ENCODE peak calls at places on chromosomes 6 and 20, in nine cellular contexts. Q is fibroblast of mammary gland; H is NCI-H1930; X is cerebellar cortex; K is psoas muscle; B is activated naive CD4-positive, alpha-beta T cell; E is posterior cingulate gyrus; D is fibroblast of lung; O is GM03348. F is an unnamed sample.

GRCh38 chr6:136334853-136335252 is 45.2 kb upstream of the BCLAF1 start:
- DNase-seq in E (peak; percentile 19), D (no peak), K (no peak), B (no peak), Q (no peak), O (no peak), H (no peak), X (no peak), F (no peak)

GRCh38 chr6:107337342-107337741 is 122.0 kb downstream of the PDSS2 start:
- DNase-seq in X (no peak), D (no peak), B (no peak), K (no peak), Q (no peak), E (no peak), O (no peak), H (no peak), F (no peak)

GRCh38 chr6:114524081-114524480 is 181.3 kb upstream of the HS3ST5 start:
- DNase-seq in X (no peak), H (no peak), Q (no peak), E (no peak), D (no peak), B (no peak), K (no peak), O (no peak), F (no peak)

GRCh38 chr6:33073431-33073871 is at the start of gene HLA-DPA1:
- DNase-seq in D (no peak), H (no peak), K (no peak), O (peak; percentile 80), E (no peak), Q (peak; percentile 12), X (peak; percentile 90), B (no peak), F (peak; percentile 8)

GRCh38 chr6:84426002-84426705 is 198.7 kb upstream of the CEP162 start:
- DNase-seq in X (no peak), Q (no peak), K (no peak), O (no peak), B (no peak), E (no peak), H (no peak), D (no peak), F (no peak)

GRCh38 chr20:12358006-12358654 is 440.4 kb downstream of the BTBD3 start:
- DNase-seq in E (no peak), X (no peak), Q (peak; percentile 15), H (no peak), K (no peak), B (no peak), O (no peak), D (no peak), F (no peak)

GRCh38 chr6:144936764-144937163 is 651.6 kb downstream of the UTRN start:
- DNase-seq in O (peak; percentile 15), D (peak; percentile 49), X (no peak), K (no peak), B (no peak), E (no peak), H (no peak), Q (peak; percentile 50), F (no peak)

GRCh38 chr20:5328228-5328627 is 11.5 kb upstream of the PROKR2 start:
- DNase-seq in E (no peak), D (no peak), O (no peak), H (no peak), K (no peak), Q (no peak), B (no peak), X (no peak), F (no peak)

GRCh38 chr6:75600694-75601265 is 900 bp upstream of the SENP6 start:
- DNase-seq in E (no peak), O (no peak), Q (peak; percentile 28), H (no peak), X (no peak), D (no peak), B (no peak), K (no peak), F (no peak)

GRCh38 chr6:16345449-16346330 is 107.3 kb downstream of the GMPR start:
- DNase-seq in E (no peak), O (peak; percentile 75), K (peak; percentile 31), Q (peak; percentile 99), B (no peak), X (no peak), H (peak; percentile 20), D (peak; percentile 90), F (no peak)

GRCh38 chr20:16970751-16971150 is 222.6 kb downstream of the OTOR start:
- DNase-seq in D (no peak), H (no peak), Q (no peak), B (no peak), K (no peak), X (peak; percentile 35), E (no peak), O (no peak), F (no peak)

GRCh38 chr6:161242779-161243693 is 30.8 kb downstream of the AGPAT4 start:
- DNase-seq in B (peak; percentile 23), K (peak; percentile 23), D (peak; percentile 89), X (peak; percentile 68), Q (peak; percentile 92), E (peak; percentile 52), H (no peak), O (peak; percentile 91), F (no peak)

GRCh38 chr6:100203391-100203790 is 209.4 kb upstream of the MCHR2 start:
- DNase-seq in O (peak; percentile 72), H (no peak), Q (peak; percentile 98), D (peak; percentile 95), X (no peak), E (no peak), B (no peak), K (no peak), F (peak; percentile 53)

GRCh38 chr20:5973172-5973571 is 22.7 kb downstream of the MCM8 start:
- DNase-seq in B (no peak), Q (peak; percentile 71), H (no peak), K (no peak), E (no peak), D (peak; percentile 23), O (no peak), X (no peak), F (no peak)

GRCh38 chr6:44220913-44221290 is 2.5 kb upstream of the SLC29A1 start:
- DNase-seq in K (no peak), H (no peak), Q (no peak), B (no peak), O (no peak), X (no peak), E (no peak), D (no peak), F (no peak)

GRCh38 chr6:43796910-43797890 is 27.2 kb downstream of the VEGFA start:
- DNase-seq in H (no peak), K (no peak), O (no peak), X (no peak), B (no peak), E (no peak), Q (no peak), D (no peak), F (no peak)

GRCh38 chr20:62617711-62618483 is 24.4 kb upstream of the SLCO4A1 start:
- DNase-seq in K (peak; percentile 67), X (no peak), Q (no peak), D (peak; percentile 11), E (no peak), B (no peak), H (no peak), O (no peak), F (no peak)

GRCh38 chr20:59825944-59826759 is 107.3 kb downstream of the SYCP2 start:
- DNase-seq in O (no peak), X (peak; percentile 95), B (no peak), E (no peak), Q (no peak), H (no peak), K (no peak), D (no peak), F (no peak)

GRCh38 chr6:166456360-166457156 is 73.8 kb upstream of the MPC1 start:
- DNase-seq in H (no peak), K (no peak), D (peak; percentile 51), O (no peak), E (no peak), B (no peak), Q (peak; percentile 18), X (peak; percentile 72), F (no peak)

GRCh38 chr6:158797331-158798202 is 21.6 kb downstream of the EZR start:
- DNase-seq in K (no peak), E (no peak), O (peak; percentile 82), D (peak; percentile 85), Q (peak; percentile 32), X (no peak), H (no peak), B (no peak), F (no peak)

GRCh38 chr6:110689275-110689935 is 125.9 kb downstream of the CDK19 start:
- DNase-seq in E (no peak), O (no peak), B (no peak), X (no peak), K (no peak), H (no peak), D (no peak), Q (no peak), F (no peak)

F was measured in HCT116.